ENCODE peak calls at places on chromosomes 2 and 18, in five cellular contexts. I is activated CD8-positive, alpha-beta memory T cell treated with anti-CD3 and anti-CD28 coated beads for 48 hours; L is sigmoid colon; K is GM20000; S is amniotic stem cell. W is an unnamed sample.

GRCh38 chr2:236663671-236664101 is 94.1 kb downstream of the ACKR3 start:
- DNase-seq in S (peak; percentile 54), K (no peak), I (no peak), L (peak; percentile 79), W (no peak)

GRCh38 chr18:9724797-9725196 is 16.7 kb downstream of the RAB31 start:
- DNase-seq in S (no peak), I (no peak), K (no peak), L (no peak), W (no peak)

GRCh38 chr2:172102159-172102857 is 392 bp downstream of the DLX2 start:
- DNase-seq in K (no peak), S (peak; percentile 80), I (no peak), L (peak; percentile 69), W (peak; percentile 74)

GRCh38 chr2:33034784-33035183 is 88.0 kb downstream of the LTBP1 start:
- DNase-seq in K (no peak), L (no peak), I (no peak), S (no peak), W (no peak)

GRCh38 chr2:84646514-84646913 is 130.2 kb downstream of the DNAH6 start:
- DNase-seq in K (no peak), S (no peak), I (no peak), L (no peak), W (no peak)

GRCh38 chr2:103788875-103789715 is 1027.3 kb downstream of the TMEM182 start:
- DNase-seq in I (no peak), L (no peak), S (no peak), K (no peak), W (no peak)

GRCh38 chr2:108965540-108966299 is 23.3 kb downstream of the EDAR start:
- DNase-seq in S (no peak), L (no peak), K (no peak), I (no peak), W (no peak)

GRCh38 chr2:124559236-124559635 is 534.1 kb downstream of the CNTNAP5 start:
- DNase-seq in L (no peak), K (no peak), I (no peak), S (no peak), W (no peak)

GRCh38 chr2:159799833-159800232 is 1.8 kb upstream of the CD302 start:
- DNase-seq in L (no peak), K (no peak), S (no peak), I (no peak), W (no peak)

GRCh38 chr2:159000072-159000471 is 31.6 kb downstream of the TANC1 start:
- DNase-seq in I (no peak), L (no peak), S (no peak), K (no peak), W (no peak)

GRCh38 chr2:222969491-222969890 is 82.5 kb upstream of the KCNE4 start:
- DNase-seq in I (no peak), L (no peak), S (no peak), K (no peak), W (no peak)

GRCh38 chr18:32093106-32093511 is 1.4 kb downstream of the RNF138 start:
- DNase-seq in K (peak; percentile 50), L (peak; percentile 77), I (no peak), S (peak; percentile 53), W (peak; percentile 76)

GRCh38 chr2:226336283-226336682 is 463.3 kb downstream of the IRS1 start:
- DNase-seq in S (no peak), L (no peak), I (no peak), K (no peak), W (no peak)

GRCh38 chr2:238820197-238820596 is 27.7 kb upstream of the TWIST2 start:
- DNase-seq in I (no peak), K (no peak), L (no peak), S (no peak), W (no peak)

GRCh38 chr2:12712871-12713270 is 3.9 kb upstream of the TRIB2 start:
- DNase-seq in S (no peak), I (no peak), L (no peak), K (no peak), W (no peak)

W was measured in stimulated activated effector memory CD8-positive, alpha-beta T cell treated with anti-CD3 and anti-CD28 coated beads, Interleukin-12 subunit alpha, Interleukin-12 subunit beta, amount 100 ng/mL, for 72 hours.